ENCODE peak calls at places on chromosomes 4 and X, in ten cellular contexts. One of them, this sample, is unnamed.

GRCh38 chr4:153514001-153514526 is 47.9 kb downstream of the TMEM131L start:
- DNase-seq in NCI-H748 treated with DMSO at 0.1 percent for 48 hours: no peak
- DNase-seq in iPS-NIHi11: no peak
- DNase-seq in NCI-H774: no peak
- DNase-seq in SW480: no peak
- DNase-seq in HFFc6: peak
- DNase-seq in SK-N-SH: no peak
- DNase-seq in tibial nerve: no peak
- DNase-seq in activated CD4-positive, alpha-beta T cell treated with anti-CD3 and anti-CD28 coated beads, Interleukin-2, amount 10 ng/mL, durations not matched to agents 7 days and 5 days: no peak
- DNase-seq in Peyer's patch: no peak
- DNase-seq in this sample: peak

GRCh38 chrX:69505772-69506616 is 1.9 kb downstream of the NALF2 start:
- DNase-seq in activated CD4-positive, alpha-beta T cell treated with anti-CD3 and anti-CD28 coated beads, Interleukin-2, amount 10 ng/mL, durations not matched to agents 7 days and 5 days: no peak
- DNase-seq in SK-N-SH: no peak
- DNase-seq in SW480: no peak
- DNase-seq in Peyer's patch: no peak
- DNase-seq in HFFc6: no peak
- DNase-seq in NCI-H774: no peak
- DNase-seq in tibial nerve: no peak
- DNase-seq in NCI-H748 treated with DMSO at 0.1 percent for 48 hours: no peak
- DNase-seq in iPS-NIHi11: no peak
- DNase-seq in this sample: no peak

GRCh38 chr4:8688041-8688907 is 95.7 kb downstream of the CPZ start:
- DNase-seq in activated CD4-positive, alpha-beta T cell treated with anti-CD3 and anti-CD28 coated beads, Interleukin-2, amount 10 ng/mL, durations not matched to agents 7 days and 5 days: no peak
- DNase-seq in HFFc6: no peak
- DNase-seq in tibial nerve: peak
- DNase-seq in SK-N-SH: peak
- DNase-seq in iPS-NIHi11: peak
- DNase-seq in Peyer's patch: no peak
- DNase-seq in NCI-H748 treated with DMSO at 0.1 percent for 48 hours: no peak
- DNase-seq in NCI-H774: no peak
- DNase-seq in SW480: no peak
- DNase-seq in this sample: no peak

GRCh38 chr4:2259036-2259540 is 2.8 kb downstream of the MXD4 start:
- DNase-seq in SW480: no peak
- DNase-seq in NCI-H748 treated with DMSO at 0.1 percent for 48 hours: no peak
- DNase-seq in NCI-H774: no peak
- DNase-seq in iPS-NIHi11: no peak
- DNase-seq in HFFc6: no peak
- DNase-seq in SK-N-SH: no peak
- DNase-seq in Peyer's patch: peak
- DNase-seq in activated CD4-positive, alpha-beta T cell treated with anti-CD3 and anti-CD28 coated beads, Interleukin-2, amount 10 ng/mL, durations not matched to agents 7 days and 5 days: no peak
- DNase-seq in tibial nerve: peak
- DNase-seq in this sample: no peak

GRCh38 chr4:139611391-139611790 is 54.2 kb upstream of the MGST2 start:
- DNase-seq in NCI-H774: no peak
- DNase-seq in Peyer's patch: no peak
- DNase-seq in NCI-H748 treated with DMSO at 0.1 percent for 48 hours: no peak
- DNase-seq in SK-N-SH: no peak
- DNase-seq in SW480: no peak
- DNase-seq in iPS-NIHi11: no peak
- DNase-seq in tibial nerve: no peak
- DNase-seq in HFFc6: no peak
- DNase-seq in activated CD4-positive, alpha-beta T cell treated with anti-CD3 and anti-CD28 coated beads, Interleukin-2, amount 10 ng/mL, durations not matched to agents 7 days and 5 days: no peak
- DNase-seq in this sample: no peak

GRCh38 chr4:143396695-143397094 is 60.0 kb downstream of the GAB1 start:
- DNase-seq in iPS-NIHi11: no peak
- DNase-seq in activated CD4-positive, alpha-beta T cell treated with anti-CD3 and anti-CD28 coated beads, Interleukin-2, amount 10 ng/mL, durations not matched to agents 7 days and 5 days: no peak
- DNase-seq in SK-N-SH: no peak
- DNase-seq in tibial nerve: no peak
- DNase-seq in HFFc6: no peak
- DNase-seq in NCI-H774: no peak
- DNase-seq in NCI-H748 treated with DMSO at 0.1 percent for 48 hours: no peak
- DNase-seq in Peyer's patch: no peak
- DNase-seq in SW480: no peak
- DNase-seq in this sample: no peak

GRCh38 chr4:7460591-7460990 is 25.9 kb upstream of the PSAPL1 start:
- DNase-seq in activated CD4-positive, alpha-beta T cell treated with anti-CD3 and anti-CD28 coated beads, Interleukin-2, amount 10 ng/mL, durations not matched to agents 7 days and 5 days: no peak
- DNase-seq in iPS-NIHi11: no peak
- DNase-seq in NCI-H774: no peak
- DNase-seq in NCI-H748 treated with DMSO at 0.1 percent for 48 hours: no peak
- DNase-seq in SK-N-SH: peak
- DNase-seq in HFFc6: no peak
- DNase-seq in SW480: no peak
- DNase-seq in Peyer's patch: no peak
- DNase-seq in tibial nerve: no peak
- DNase-seq in this sample: no peak

GRCh38 chr4:3284734-3285557 is 7.9 kb upstream of the RGS12 start:
- DNase-seq in SW480: no peak
- DNase-seq in NCI-H748 treated with DMSO at 0.1 percent for 48 hours: no peak
- DNase-seq in SK-N-SH: no peak
- DNase-seq in activated CD4-positive, alpha-beta T cell treated with anti-CD3 and anti-CD28 coated beads, Interleukin-2, amount 10 ng/mL, durations not matched to agents 7 days and 5 days: no peak
- DNase-seq in HFFc6: no peak
- DNase-seq in tibial nerve: no peak
- DNase-seq in NCI-H774: no peak
- DNase-seq in iPS-NIHi11: no peak
- DNase-seq in Peyer's patch: peak
- DNase-seq in this sample: no peak